ENCODE peak calls at places on chromosomes 7 and 10, in six cellular contexts. J is lower lobe of right lung, V is cardiac muscle cell, S is fibroblast of mammary gland, K is dorsolateral prefrontal cortex, E is esophagus squamous epithelium. W is an unnamed sample.

GRCh38 chr10:87504667-87505365 is at the start of gene MINPP1:
- DNase-seq in S (peak), K (peak), E (peak), V (peak), J (peak), W (peak)

GRCh38 chr10:14873090-14873760 is 5.4 kb upstream of the SUV39H2 start:
- DNase-seq in V (no peak), S (peak), J (no peak), E (no peak), K (no peak), W (no peak)

GRCh38 chr7:157559596-157560257 is 222.9 kb downstream of the DNAJB6 start:
- DNase-seq in E (no peak), J (peak), S (no peak), V (no peak), K (no peak), W (peak)

GRCh38 chr7:80614911-80615310 is 23.5 kb upstream of the CD36 start:
- DNase-seq in E (no peak), K (no peak), S (peak), J (no peak), V (peak), W (no peak)

GRCh38 chr7:151275813-151276577 is 27.5 kb upstream of the SMARCD3 start:
- DNase-seq in J (no peak), S (no peak), K (peak), V (no peak), E (no peak), W (no peak)

GRCh38 chr7:129295015-129295423 is 70.2 kb downstream of the AHCYL2 start:
- DNase-seq in K (no peak), E (no peak), V (no peak), S (peak), J (no peak), W (no peak)

GRCh38 chr10:6035926-6036575 is 26.1 kb downstream of the IL2RA start:
- DNase-seq in V (no peak), K (no peak), E (no peak), S (no peak), J (no peak), W (no peak)

GRCh38 chr7:142508251-142508650 is 241.0 kb upstream of the PRSS1 start:
- DNase-seq in V (no peak), J (no peak), S (peak), K (no peak), E (no peak), W (no peak)

GRCh38 chr7:29894238-29894637 is 87.9 kb downstream of the WIPF3 start:
- DNase-seq in V (no peak), E (no peak), S (no peak), J (no peak), K (no peak), W (no peak)

GRCh38 chr10:48274636-48275035 is at the start of gene FRMPD2:
- DNase-seq in E (no peak), K (no peak), V (peak), S (no peak), J (no peak), W (no peak)

GRCh38 chr10:12396567-12396966 is 47.2 kb downstream of the CAMK1D start:
- DNase-seq in V (peak), E (no peak), K (peak), S (no peak), J (peak), W (no peak)

GRCh38 chr10:106577756-106578155 is 586.8 kb downstream of the SORCS1 start:
- DNase-seq in J (no peak), K (no peak), E (no peak), V (no peak), S (no peak), W (no peak)
- H3K4me3 ChIP-seq in J (no peak), K (no peak), E (no peak), V (no peak), S (no peak), W (no peak)

GRCh38 chr10:43606323-43607198 is at the start of gene ZNF485:
- DNase-seq in E (peak), K (peak), S (peak), J (peak), V (peak), W (peak)

GRCh38 chr10:43610636-43611035 is 4.4 kb downstream of the ZNF485 start:
- DNase-seq in V (no peak), J (no peak), E (no peak), K (no peak), S (peak), W (no peak)

GRCh38 chr10:43607199-43607573 is 948 bp downstream of the ZNF485 start:
- DNase-seq in S (no peak), E (no peak), J (no peak), V (no peak), K (no peak), W (no peak)

GRCh38 chr10:43605850-43606322 is 352 bp upstream of the ZNF485 start:
- DNase-seq in S (no peak), E (no peak), J (no peak), V (no peak), K (no peak), W (no peak)
- H3K4me3 ChIP-seq in S (peak), E (peak), J (peak), V (peak), K (peak), W (peak)

GRCh38 chr10:118839348-118839747 is 84.6 kb upstream of the CACUL1 start:
- DNase-seq in J (no peak), S (no peak), E (no peak), V (no peak), K (no peak), W (no peak)
- H3K4me3 ChIP-seq in J (no peak), S (no peak), E (no peak), V (no peak), K (no peak), W (no peak)

DNA sequence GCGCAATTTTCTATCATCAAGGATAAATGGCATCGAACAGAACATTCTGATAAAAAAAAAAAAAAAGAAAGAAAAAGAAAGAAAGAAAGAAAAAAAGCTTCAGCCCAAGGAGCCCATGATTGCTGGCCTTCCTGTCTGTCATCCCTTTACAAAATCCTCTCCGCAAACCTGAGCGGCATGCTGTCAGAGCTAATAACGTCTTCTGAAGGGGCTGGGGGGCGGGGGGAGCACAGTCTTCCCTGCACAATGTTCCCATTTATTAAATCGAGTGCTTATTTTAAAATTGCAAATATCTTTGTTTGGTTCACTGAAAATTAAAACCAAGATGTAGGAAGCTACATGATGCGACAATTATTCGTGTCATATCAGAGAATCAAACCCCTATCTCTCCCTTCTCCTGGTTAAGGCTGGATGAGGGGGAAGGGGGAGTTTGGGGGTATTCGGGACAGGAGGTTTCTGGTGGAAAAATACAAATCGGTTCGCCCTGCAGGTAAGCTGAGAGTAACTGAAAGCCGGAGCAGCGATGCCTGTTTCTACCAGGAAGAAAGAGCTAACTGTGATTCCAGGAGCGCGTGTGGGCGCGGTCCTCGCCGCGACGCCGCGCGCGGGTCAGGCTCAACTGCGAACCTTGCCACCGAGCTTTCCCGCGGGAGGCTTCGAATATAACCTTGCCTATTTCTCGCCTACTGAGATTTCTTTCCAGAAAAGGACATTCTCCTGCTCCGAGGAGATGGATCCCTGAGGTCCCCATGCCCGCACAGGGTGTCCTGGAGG is 13.3 kb upstream of the DLX6 start:
- DNase-seq in E (no peak), K (no peak), S (no peak), J (no peak), V (no peak), W (no peak)
- H3K4me3 ChIP-seq in E (no peak), K (peak), S (no peak), J (no peak), V (no peak), W (no peak)

GRCh38 chr10:9550810-9551209 is 1466.9 kb upstream of the CELF2 start:
- DNase-seq in V (no peak), K (no peak), E (no peak), S (no peak), J (no peak), W (no peak)

GRCh38 chr10:9547921-9548904 is 1469.5 kb upstream of the CELF2 start:
- DNase-seq in V (no peak), S (no peak), E (no peak), K (no peak), J (no peak), W (no peak)

GRCh38 chr10:9545073-9545472 is 1472.6 kb upstream of the CELF2 start:
- DNase-seq in S (peak), E (no peak), K (no peak), V (no peak), J (no peak), W (no peak)
- H3K4me3 ChIP-seq in S (no peak), E (no peak), K (no peak), V (no peak), J (no peak), W (no peak)

DNA sequence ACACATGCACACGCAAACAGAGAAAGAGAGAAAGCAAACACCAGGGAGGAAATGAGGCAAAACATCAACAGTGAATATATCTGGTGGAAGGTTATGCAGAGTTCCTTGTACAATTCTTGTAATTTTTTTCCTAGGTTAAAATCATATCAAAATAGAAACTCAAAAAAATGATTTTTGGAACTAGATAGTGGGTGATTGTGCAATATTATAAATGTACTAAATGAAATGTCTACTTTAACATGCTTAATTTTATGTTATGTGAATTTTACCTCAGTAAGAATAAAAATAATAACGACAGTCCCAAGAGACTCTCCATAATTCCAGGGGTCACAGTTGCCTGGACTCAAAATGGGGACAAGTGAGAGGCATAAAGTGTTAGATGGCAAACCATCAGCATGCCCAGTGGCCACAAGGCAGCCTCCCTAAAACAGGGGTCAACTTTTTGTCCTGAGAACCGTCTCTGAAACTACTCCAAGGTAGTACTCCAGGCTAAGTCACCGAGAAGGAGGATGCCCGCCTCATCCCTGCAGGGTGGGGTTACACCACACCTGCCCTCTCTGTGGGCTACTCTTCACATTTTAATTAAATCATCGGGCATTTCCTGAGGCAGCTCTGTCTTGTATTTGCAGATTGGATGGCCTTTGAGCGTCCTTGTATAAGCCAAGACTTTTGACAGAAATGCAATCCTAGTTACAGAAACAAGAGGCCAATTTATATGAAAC is 267.7 kb downstream of the ELMO1 start:
- DNase-seq in K (no peak), S (no peak), J (no peak), V (no peak), E (no peak), W (no peak)
- H3K4me3 ChIP-seq in K (no peak), S (no peak), J (no peak), V (no peak), E (no peak), W (no peak)

DNA sequence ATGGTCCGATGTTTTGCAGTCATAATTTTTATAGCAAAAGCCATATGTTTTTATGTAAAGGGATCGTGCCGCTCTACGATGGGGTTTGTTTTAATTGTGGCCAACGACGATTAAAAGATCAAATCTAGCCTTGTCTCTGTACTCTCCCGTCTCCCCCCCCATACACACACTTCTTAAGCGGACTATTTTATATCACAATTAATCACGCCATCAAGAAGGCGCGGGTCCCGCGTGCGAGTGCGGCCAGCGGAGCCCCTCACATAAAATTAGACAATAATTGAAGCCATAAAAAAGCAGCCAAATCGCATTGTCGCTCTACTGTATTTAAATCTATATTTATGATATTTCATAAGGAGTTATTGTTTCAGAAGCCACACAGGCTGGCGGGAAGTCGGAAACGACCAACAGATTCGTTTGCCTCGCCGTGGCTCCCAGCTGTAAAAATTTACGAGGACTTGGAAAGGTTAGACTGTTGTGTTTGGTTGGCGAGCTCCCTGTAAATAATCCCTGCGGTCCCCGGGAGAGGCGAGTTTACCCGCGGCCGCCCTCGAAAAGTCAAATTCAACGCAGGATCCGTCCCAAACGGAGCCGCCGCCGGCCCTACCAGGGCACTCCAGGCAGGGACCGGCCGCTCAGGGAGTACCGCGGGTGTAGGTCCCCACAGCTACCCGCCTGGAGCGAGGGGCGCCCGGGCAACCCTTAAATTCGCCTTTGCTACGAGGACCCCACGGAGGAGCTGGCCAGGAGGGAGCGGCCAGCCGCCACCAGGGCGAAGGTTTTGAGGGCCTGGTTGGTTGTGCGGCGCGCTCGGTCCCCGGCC is 528 bp upstream of the HOXA9 start:
- DNase-seq in S (peak), V (no peak), K (no peak), J (peak), E (no peak), W (no peak)
- H3K4me3 ChIP-seq in S (peak), V (no peak), K (no peak), J (peak), E (peak), W (peak)

GRCh38 chr7:17855202-17855601 is 85.1 kb downstream of the SNX13 start:
- DNase-seq in S (no peak), V (no peak), J (no peak), E (no peak), K (no peak), W (no peak)

GRCh38 chr7:17849504-17849903 is 90.8 kb downstream of the SNX13 start:
- DNase-seq in S (peak), K (no peak), J (no peak), E (no peak), V (peak), W (no peak)

GRCh38 chr7:17854297-17855047 is 85.8 kb downstream of the SNX13 start:
- DNase-seq in S (no peak), K (no peak), E (no peak), J (no peak), V (no peak), W (no peak)

GRCh38 chr7:17848516-17848915 is 91.8 kb downstream of the SNX13 start:
- DNase-seq in J (no peak), K (no peak), V (no peak), E (no peak), S (no peak), W (no peak)

DNA sequence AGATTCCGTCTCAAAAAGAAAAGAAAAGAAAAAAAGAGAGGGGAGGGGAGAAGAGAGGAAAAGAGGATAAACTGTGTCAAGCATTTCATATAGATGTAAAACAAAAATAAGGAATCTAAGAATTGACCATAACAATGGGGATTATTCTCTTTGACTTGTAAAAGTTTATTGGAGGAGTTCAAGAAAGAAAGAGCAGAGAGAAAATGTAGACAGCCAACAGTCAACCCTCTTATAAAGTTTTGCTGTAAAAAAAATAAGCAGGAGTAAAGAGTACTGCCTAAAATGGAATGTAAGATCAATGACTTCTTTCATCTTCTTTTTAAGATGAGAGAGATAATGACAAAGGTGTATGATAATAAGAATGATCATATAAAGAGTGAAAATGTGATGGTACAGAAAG is 87.9 kb downstream of the SNX13 start:
- DNase-seq in J (no peak), S (no peak), K (no peak), E (no peak), V (no peak), W (no peak)
- H3K4me3 ChIP-seq in J (no peak), S (no peak), K (no peak), E (no peak), V (no peak), W (no peak)

GRCh38 chr7:45118830-45119452 is 7.4 kb upstream of the TBRG4 start:
- DNase-seq in E (no peak), V (no peak), S (no peak), K (no peak), J (no peak), W (no peak)
- H3K4me3 ChIP-seq in E (no peak), V (no peak), S (no peak), K (no peak), J (no peak), W (no peak)

GRCh38 chr10:59898125-59898835 is 8.1 kb downstream of the CCDC6 start:
- DNase-seq in S (no peak), K (no peak), E (no peak), J (no peak), V (peak), W (no peak)

GRCh38 chr10:59901481-59901880 is 4.9 kb downstream of the CCDC6 start:
- DNase-seq in V (no peak), E (no peak), J (no peak), K (no peak), S (no peak), W (no peak)

GRCh38 chr10:59896186-59896585 is 10.2 kb downstream of the CCDC6 start:
- DNase-seq in S (no peak), V (peak), K (no peak), J (no peak), E (no peak), W (no peak)

GRCh38 chr10:59903871-59904270 is 2.5 kb downstream of the CCDC6 start:
- DNase-seq in S (peak), K (no peak), V (no peak), J (no peak), E (no peak), W (no peak)

GRCh38 chr10:59900044-59900727 is 6.2 kb downstream of the CCDC6 start:
- DNase-seq in J (no peak), V (no peak), E (no peak), S (no peak), K (no peak), W (no peak)
- H3K4me3 ChIP-seq in J (no peak), V (no peak), E (no peak), S (no peak), K (no peak), W (no peak)

W was measured in heart left ventricle.